ENCODE peak calls at places on chromosomes 1 and 21, in four cellular contexts. N, Y, M and B are unnamed samples.

GRCh38 chr21:35127851-35128250 is 78.7 kb upstream of the RUNX1 start:
- DNase-seq in M (no peak), N (peak), Y (no peak), B (no peak)

GRCh38 chr21:43340491-43341348 is 86.2 kb downstream of the SIK1 start:
- DNase-seq in M (peak), N (peak), Y (no peak), B (no peak)

GRCh38 chr1:224873645-224874369 is 55.7 kb upstream of the DNAH14 start:
- DNase-seq in M (peak), Y (no peak), N (peak), B (no peak)

GRCh38 chr1:202279806-202280205 is 61.9 kb downstream of the UBE2T start:
- DNase-seq in Y (no peak), N (peak), M (no peak), B (no peak)

GRCh38 chr1:110134050-110134595 is 16.2 kb upstream of the SLC6A17 start:
- DNase-seq in M (no peak), Y (no peak), N (no peak), B (no peak)

GRCh38 chr1:147673401-147673800 is 3.1 kb upstream of the ACP6 start:
- DNase-seq in Y (no peak), M (no peak), N (peak), B (no peak)

GRCh38 chr21:44920694-44921604 is at the start of gene ITGB2:
- DNase-seq in N (no peak), Y (peak), M (no peak), B (no peak)

GRCh38 chr1:230992100-230992774 is 13.3 kb downstream of the ARV1 start:
- DNase-seq in N (no peak), M (no peak), Y (no peak), B (no peak)

GRCh38 chr1:7186382-7187120 is 401.3 kb downstream of the CAMTA1 start:
- DNase-seq in M (no peak), N (no peak), Y (no peak), B (no peak)
- TF ChIP-seq CTCF in M (no peak), N (no peak), Y (no peak), B (no peak)

GRCh38 chr1:21263052-21263429 is 27.2 kb downstream of the ECE1 start:
- DNase-seq in M (no peak), Y (no peak), N (no peak), B (no peak)

GRCh38 chr1:21263653-21264225 is 26.5 kb downstream of the ECE1 start:
- DNase-seq in M (no peak), Y (no peak), N (no peak), B (no peak)

GRCh38 chr1:21261551-21262281 is 28.5 kb downstream of the ECE1 start:
- DNase-seq in Y (no peak), M (peak), N (peak), B (no peak)

GRCh38 chr1:21260405-21261129 is 29.7 kb downstream of the ECE1 start:
- DNase-seq in N (no peak), M (no peak), Y (no peak), B (no peak)

DNA sequence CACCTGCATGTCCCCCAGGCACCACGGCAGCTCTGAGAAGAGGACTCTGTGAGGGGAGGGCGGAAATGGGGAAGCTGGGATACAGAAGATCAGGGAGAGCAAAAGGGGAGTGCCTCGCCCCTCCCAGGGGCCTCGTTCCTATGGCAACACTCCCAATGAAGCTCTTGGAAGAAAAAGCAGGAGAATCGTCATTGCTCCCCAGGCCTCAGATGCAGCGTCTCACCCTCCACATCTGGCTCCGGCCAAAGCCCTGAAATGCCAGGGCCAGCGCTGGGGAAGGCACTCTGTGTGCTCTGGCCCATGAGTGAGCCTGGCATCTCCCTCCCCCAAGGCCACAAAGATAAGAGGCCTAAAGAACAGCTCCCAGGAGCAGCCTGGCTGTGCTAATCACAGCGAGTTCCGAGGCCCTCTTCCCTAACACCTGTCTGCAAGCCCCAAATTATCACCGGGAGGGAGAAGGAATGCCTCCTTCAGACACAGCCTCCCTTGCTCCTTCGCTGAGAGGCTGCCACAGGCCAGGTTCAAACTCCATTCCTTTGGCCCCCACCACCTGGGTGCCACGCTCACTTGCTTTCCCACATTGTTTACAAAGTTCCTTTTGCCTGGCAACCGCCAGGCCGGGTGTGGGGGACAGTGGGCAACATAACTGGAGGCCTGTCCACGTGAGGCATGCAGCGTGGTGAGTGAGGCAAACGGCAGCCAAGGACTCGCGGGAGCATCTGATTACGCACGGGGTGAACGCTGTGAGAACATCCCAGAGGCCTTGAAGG is 27.8 kb downstream of the ECE1 start:
- DNase-seq in N (peak), Y (no peak), M (no peak), B (no peak)
- H3K4me3 ChIP-seq in N (no peak), Y (no peak), M (no peak), B (no peak)

GRCh38 chr21:41233913-41234312 is 66.0 kb downstream of the BACE2 start:
- DNase-seq in Y (no peak), N (no peak), M (no peak), B (no peak)
- TF ChIP-seq CTCF in Y (no peak), N (no peak), M (no peak), B (no peak)

GRCh38 chr1:223747838-223748335 is 35.5 kb downstream of the CAPN2 start:
- DNase-seq in M (no peak), N (peak), Y (no peak), B (no peak)

GRCh38 chr1:223748773-223749733 is 36.7 kb downstream of the CAPN2 start:
- DNase-seq in Y (peak), M (no peak), N (peak), B (no peak)

GRCh38 chr1:223750730-223751572 is 38.6 kb downstream of the CAPN2 start:
- DNase-seq in M (no peak), Y (no peak), N (no peak), B (no peak)

GRCh38 chr1:223745731-223746130 is 33.4 kb downstream of the CAPN2 start:
- DNase-seq in N (peak), Y (no peak), M (no peak), B (no peak)

GRCh38 chr1:223748405-223748772 is 36.0 kb downstream of the CAPN2 start:
- DNase-seq in N (peak), M (no peak), Y (no peak), B (no peak)
- H3K4me3 ChIP-seq in N (no peak), M (no peak), Y (peak), B (peak)

DNA sequence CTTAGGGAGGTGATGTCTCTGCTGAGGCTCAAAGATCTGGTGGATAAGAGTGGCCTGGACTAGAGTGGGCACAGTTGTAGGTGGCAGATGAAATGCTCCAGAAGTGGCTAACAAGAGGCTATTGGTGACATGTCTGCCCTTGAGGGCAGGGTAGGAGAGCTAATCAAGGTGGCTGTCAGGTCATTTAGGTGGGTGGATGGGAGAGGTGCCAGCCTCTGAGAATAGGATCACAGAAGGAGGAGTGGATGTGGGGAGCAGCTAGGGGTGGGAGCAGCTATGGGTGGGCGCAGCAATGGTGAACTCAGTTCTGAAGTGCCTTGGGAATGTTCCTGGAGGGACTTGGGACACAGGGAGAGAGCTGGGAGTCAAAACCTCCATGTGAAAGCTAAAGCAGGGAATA is 142.0 kb upstream of the GRIK3 start:
- DNase-seq in M (no peak), Y (no peak), N (no peak), B (no peak)
- TF ChIP-seq CTCF in M (no peak), Y (no peak), N (no peak), B (no peak)

GRCh38 chr1:16015491-16015890 is 2.4 kb downstream of the HSPB7 start:
- DNase-seq in M (no peak), N (no peak), Y (no peak), B (no peak)
- H3K4me3 ChIP-seq in M (no peak), N (no peak), Y (no peak), B (no peak)

GRCh38 chr1:49104575-49104974 is 327.9 kb upstream of the BEND5 start:
- DNase-seq in N (no peak), Y (no peak), M (no peak), B (no peak)
- TF ChIP-seq CTCF in N (no peak), Y (no peak), M (no peak), B (no peak)

GRCh38 chr1:149844096-149844495 is 55.3 kb upstream of the BOLA1 start:
- DNase-seq in Y (no peak), N (peak), M (peak), B (no peak)

GRCh38 chr1:149844650-149845255 is 54.6 kb upstream of the BOLA1 start:
- DNase-seq in N (no peak), M (no peak), Y (no peak), B (no peak)

GRCh38 chr1:149845416-149845815 is 54.0 kb upstream of the BOLA1 start:
- DNase-seq in N (no peak), Y (no peak), M (no peak), B (no peak)

GRCh38 chr1:149846600-149847466 is 52.5 kb upstream of the BOLA1 start:
- DNase-seq in M (no peak), N (no peak), Y (no peak), B (no peak)

DNA sequence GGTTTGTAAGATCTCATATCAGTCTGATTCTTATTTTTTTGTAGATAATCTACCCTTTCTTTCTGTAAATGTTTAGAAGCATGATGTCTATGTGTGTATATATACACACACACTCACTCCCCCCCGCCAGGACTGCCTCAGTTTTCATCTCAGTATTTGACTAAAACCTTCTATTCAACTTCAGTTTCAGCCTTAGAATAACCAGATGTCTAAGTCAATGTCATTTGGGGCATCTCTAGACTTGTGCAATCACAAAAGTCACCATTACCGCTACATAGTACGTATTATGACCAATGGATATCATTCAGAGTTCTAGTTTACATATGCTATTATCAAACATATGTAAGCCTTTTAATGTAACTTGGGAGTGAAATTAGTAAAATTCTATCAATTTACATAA is 53.3 kb upstream of the BOLA1 start:
- DNase-seq in N (no peak), M (no peak), Y (no peak), B (no peak)
- H3K4me3 ChIP-seq in N (no peak), M (no peak), Y (no peak), B (no peak)

GRCh38 chr1:70358921-70359564 is 4.5 kb upstream of the ANKRD13C start:
- DNase-seq in N (peak), Y (no peak), M (peak), B (no peak)

GRCh38 chr1:70355111-70355407 is 537 bp upstream of the ANKRD13C start:
- DNase-seq in N (no peak), M (no peak), Y (no peak), B (no peak)

GRCh38 chr1:70353038-70353437 is 1.5 kb downstream of the ANKRD13C start:
- DNase-seq in Y (no peak), M (no peak), N (no peak), B (no peak)

GRCh38 chr1:70353641-70354331 is 736 bp downstream of the ANKRD13C start:
- DNase-seq in N (peak), M (peak), Y (peak), B (no peak)

DNA sequence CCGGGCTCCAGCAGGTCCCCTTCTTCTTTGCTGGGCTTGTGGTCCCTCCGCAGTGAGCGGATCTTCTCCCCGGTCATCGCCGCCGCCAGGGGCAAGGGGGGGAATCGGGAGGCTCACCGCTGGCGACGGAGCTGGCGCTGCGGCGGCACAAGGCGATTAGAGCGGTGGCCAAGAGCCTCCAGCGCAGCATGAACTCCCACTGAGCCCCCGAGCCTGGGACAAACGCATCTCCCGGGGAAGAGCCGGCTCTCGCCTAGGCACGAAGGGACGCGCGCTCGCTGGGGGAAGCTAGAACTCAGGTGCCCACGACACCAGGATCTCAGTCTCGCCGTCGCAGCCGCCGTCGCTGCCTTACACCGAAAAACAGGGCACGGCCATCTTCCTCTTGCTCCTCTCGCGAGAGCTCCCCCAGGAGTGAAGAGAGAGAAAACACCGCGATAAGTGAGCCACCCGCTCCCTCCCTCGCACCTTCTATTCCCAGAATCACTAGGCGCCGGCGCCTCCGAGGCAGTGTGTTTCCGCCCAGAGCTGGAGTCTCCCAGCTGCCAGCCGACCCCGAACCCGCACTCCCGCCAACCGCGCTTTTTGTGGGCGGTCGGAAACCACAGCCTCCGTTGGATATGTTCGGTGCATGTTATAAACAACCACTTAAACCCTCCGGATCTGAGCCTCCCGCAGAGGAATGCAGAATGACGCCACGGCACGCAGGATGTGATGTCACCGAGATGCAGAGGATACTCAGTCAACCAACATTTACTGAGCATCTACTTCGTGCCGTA is at the start of gene ANKRD13C:
- DNase-seq in M (peak), N (peak), Y (peak), B (peak)
- TF ChIP-seq CTCF in M (no peak), N (no peak), Y (no peak), B (no peak)

GRCh38 chr1:190479028-190479427 is 1.4 kb upstream of the BRINP3 start:
- DNase-seq in Y (no peak), N (no peak), M (no peak), B (no peak)
- H3K4me3 ChIP-seq in Y (no peak), N (peak), M (peak), B (peak)